ENCODE peak calls at places on chromosomes 12 and 14, in ten cellular contexts. One of them, this sample, is unnamed.

GRCh38 chr14:79254069-79254775 is 957.1 kb downstream of the DIO2 start:
- DNase-seq in esophagus squamous epithelium: no peak
- DNase-seq in brain microvascular endothelial cell: peak
- DNase-seq in fibroblast of the aortic adventitia: peak
- DNase-seq in BE2C: no peak
- DNase-seq in psoas muscle: no peak
- DNase-seq in CD8-positive, alpha-beta T cell: no peak
- DNase-seq in GM12865: no peak
- DNase-seq in astrocyte of the cerebellum: peak
- DNase-seq in endodermal cell: no peak
- DNase-seq in this sample: no peak

GRCh38 chr12:127024791-127025190 is 1242.2 kb upstream of the TMEM132C start:
- DNase-seq in esophagus squamous epithelium: no peak
- DNase-seq in brain microvascular endothelial cell: no peak
- DNase-seq in fibroblast of the aortic adventitia: no peak
- DNase-seq in BE2C: no peak
- DNase-seq in psoas muscle: no peak
- DNase-seq in CD8-positive, alpha-beta T cell: no peak
- DNase-seq in GM12865: no peak
- DNase-seq in astrocyte of the cerebellum: no peak
- DNase-seq in endodermal cell: peak
- DNase-seq in this sample: no peak

GRCh38 chr12:4202482-4202881 is 71.1 kb upstream of the CCND2 start:
- DNase-seq in esophagus squamous epithelium: no peak
- DNase-seq in brain microvascular endothelial cell: no peak
- DNase-seq in fibroblast of the aortic adventitia: no peak
- DNase-seq in BE2C: no peak
- DNase-seq in psoas muscle: no peak
- DNase-seq in CD8-positive, alpha-beta T cell: no peak
- DNase-seq in GM12865: no peak
- DNase-seq in astrocyte of the cerebellum: no peak
- DNase-seq in endodermal cell: no peak
- DNase-seq in this sample: no peak

GRCh38 chr14:65637780-65638179 is 225.2 kb downstream of the FUT8 start:
- DNase-seq in esophagus squamous epithelium: no peak
- DNase-seq in brain microvascular endothelial cell: no peak
- DNase-seq in fibroblast of the aortic adventitia: no peak
- DNase-seq in BE2C: no peak
- DNase-seq in psoas muscle: no peak
- DNase-seq in CD8-positive, alpha-beta T cell: peak
- DNase-seq in GM12865: peak
- DNase-seq in astrocyte of the cerebellum: peak
- DNase-seq in endodermal cell: no peak
- DNase-seq in this sample: peak

GRCh38 chr14:70635971-70636595 is 5.6 kb upstream of the TTC9 start:
- DNase-seq in esophagus squamous epithelium: no peak
- DNase-seq in brain microvascular endothelial cell: no peak
- DNase-seq in fibroblast of the aortic adventitia: no peak
- DNase-seq in BE2C: no peak
- DNase-seq in psoas muscle: no peak
- DNase-seq in CD8-positive, alpha-beta T cell: no peak
- DNase-seq in GM12865: no peak
- DNase-seq in astrocyte of the cerebellum: no peak
- DNase-seq in endodermal cell: no peak
- DNase-seq in this sample: no peak

GRCh38 chr12:132222096-132222807 is 78.0 kb downstream of the NOC4L start:
- DNase-seq in esophagus squamous epithelium: no peak
- DNase-seq in brain microvascular endothelial cell: peak
- DNase-seq in fibroblast of the aortic adventitia: no peak
- DNase-seq in BE2C: peak
- DNase-seq in psoas muscle: no peak
- DNase-seq in CD8-positive, alpha-beta T cell: peak
- DNase-seq in GM12865: peak
- DNase-seq in astrocyte of the cerebellum: no peak
- DNase-seq in endodermal cell: peak
- DNase-seq in this sample: no peak

GRCh38 chr14:68523994-68524725 is 268.7 kb downstream of the ZFP36L1 start:
- DNase-seq in esophagus squamous epithelium: no peak
- DNase-seq in brain microvascular endothelial cell: no peak
- DNase-seq in fibroblast of the aortic adventitia: peak
- DNase-seq in BE2C: no peak
- DNase-seq in psoas muscle: no peak
- DNase-seq in CD8-positive, alpha-beta T cell: no peak
- DNase-seq in GM12865: no peak
- DNase-seq in astrocyte of the cerebellum: no peak
- DNase-seq in endodermal cell: peak
- DNase-seq in this sample: no peak

GRCh38 chr12:106058256-106059182 is 80.2 kb downstream of the NUAK1 start:
- DNase-seq in esophagus squamous epithelium: no peak
- DNase-seq in brain microvascular endothelial cell: peak
- DNase-seq in fibroblast of the aortic adventitia: peak
- DNase-seq in BE2C: no peak
- DNase-seq in psoas muscle: no peak
- DNase-seq in CD8-positive, alpha-beta T cell: no peak
- DNase-seq in GM12865: no peak
- DNase-seq in astrocyte of the cerebellum: peak
- DNase-seq in endodermal cell: no peak
- DNase-seq in this sample: no peak

GRCh38 chr14:21846227-21846885 is 172.7 kb upstream of the OR4E1 start:
- DNase-seq in esophagus squamous epithelium: no peak
- DNase-seq in brain microvascular endothelial cell: peak
- DNase-seq in fibroblast of the aortic adventitia: no peak
- DNase-seq in BE2C: peak
- DNase-seq in psoas muscle: no peak
- DNase-seq in CD8-positive, alpha-beta T cell: peak
- DNase-seq in GM12865: peak
- DNase-seq in astrocyte of the cerebellum: no peak
- DNase-seq in endodermal cell: peak
- DNase-seq in this sample: no peak

GRCh38 chr12:100293017-100293416 is 26.0 kb downstream of the SCYL2 start:
- DNase-seq in esophagus squamous epithelium: no peak
- DNase-seq in brain microvascular endothelial cell: no peak
- DNase-seq in fibroblast of the aortic adventitia: no peak
- DNase-seq in BE2C: no peak
- DNase-seq in psoas muscle: no peak
- DNase-seq in CD8-positive, alpha-beta T cell: no peak
- DNase-seq in GM12865: no peak
- DNase-seq in astrocyte of the cerebellum: no peak
- DNase-seq in endodermal cell: no peak
- DNase-seq in this sample: no peak

GRCh38 chr12:14937689-14938088 is 648 bp downstream of the ERP27 start:
- DNase-seq in esophagus squamous epithelium: no peak
- DNase-seq in brain microvascular endothelial cell: no peak
- DNase-seq in fibroblast of the aortic adventitia: no peak
- DNase-seq in BE2C: no peak
- DNase-seq in psoas muscle: no peak
- DNase-seq in CD8-positive, alpha-beta T cell: no peak
- DNase-seq in GM12865: peak
- DNase-seq in astrocyte of the cerebellum: no peak
- DNase-seq in endodermal cell: peak
- DNase-seq in this sample: no peak

GRCh38 chr14:99009875-99010274 is 262.1 kb downstream of the BCL11B start:
- DNase-seq in esophagus squamous epithelium: no peak
- DNase-seq in brain microvascular endothelial cell: no peak
- DNase-seq in fibroblast of the aortic adventitia: no peak
- DNase-seq in BE2C: no peak
- DNase-seq in psoas muscle: no peak
- DNase-seq in CD8-positive, alpha-beta T cell: peak
- DNase-seq in GM12865: no peak
- DNase-seq in astrocyte of the cerebellum: no peak
- DNase-seq in endodermal cell: no peak
- DNase-seq in this sample: no peak

GRCh38 chr14:104532191-104532555 is 47.4 kb upstream of the C14orf180 start:
- DNase-seq in esophagus squamous epithelium: no peak
- DNase-seq in brain microvascular endothelial cell: no peak
- DNase-seq in fibroblast of the aortic adventitia: no peak
- DNase-seq in BE2C: no peak
- DNase-seq in psoas muscle: no peak
- DNase-seq in CD8-positive, alpha-beta T cell: no peak
- DNase-seq in GM12865: no peak
- DNase-seq in astrocyte of the cerebellum: no peak
- DNase-seq in endodermal cell: no peak
- DNase-seq in this sample: no peak

GRCh38 chr14:77691259-77691658 is 16.6 kb downstream of the ALKBH1 start:
- DNase-seq in esophagus squamous epithelium: no peak
- DNase-seq in brain microvascular endothelial cell: no peak
- DNase-seq in fibroblast of the aortic adventitia: no peak
- DNase-seq in BE2C: peak
- DNase-seq in psoas muscle: no peak
- DNase-seq in CD8-positive, alpha-beta T cell: no peak
- DNase-seq in GM12865: no peak
- DNase-seq in astrocyte of the cerebellum: no peak
- DNase-seq in endodermal cell: no peak
- DNase-seq in this sample: no peak

GRCh38 chr14:58969951-58970751 is 218.3 kb upstream of the DAAM1 start:
- DNase-seq in esophagus squamous epithelium: no peak
- DNase-seq in brain microvascular endothelial cell: peak
- DNase-seq in fibroblast of the aortic adventitia: peak
- DNase-seq in BE2C: no peak
- DNase-seq in psoas muscle: no peak
- DNase-seq in CD8-positive, alpha-beta T cell: no peak
- DNase-seq in GM12865: peak
- DNase-seq in astrocyte of the cerebellum: no peak
- DNase-seq in endodermal cell: peak
- DNase-seq in this sample: peak

GRCh38 chr14:103259801-103260628 is 74.0 kb upstream of the EIF5 start:
- DNase-seq in esophagus squamous epithelium: no peak
- DNase-seq in brain microvascular endothelial cell: peak
- DNase-seq in fibroblast of the aortic adventitia: no peak
- DNase-seq in BE2C: peak
- DNase-seq in psoas muscle: peak
- DNase-seq in CD8-positive, alpha-beta T cell: no peak
- DNase-seq in GM12865: no peak
- DNase-seq in astrocyte of the cerebellum: no peak
- DNase-seq in endodermal cell: no peak
- DNase-seq in this sample: no peak

GRCh38 chr12:118102609-118103008 is 1.2 kb downstream of the VSIG10 start:
- DNase-seq in esophagus squamous epithelium: no peak
- DNase-seq in brain microvascular endothelial cell: no peak
- DNase-seq in fibroblast of the aortic adventitia: no peak
- DNase-seq in BE2C: no peak
- DNase-seq in psoas muscle: no peak
- DNase-seq in CD8-positive, alpha-beta T cell: no peak
- DNase-seq in GM12865: no peak
- DNase-seq in astrocyte of the cerebellum: no peak
- DNase-seq in endodermal cell: peak
- DNase-seq in this sample: no peak
- H3K4me3 ChIP-seq in esophagus squamous epithelium: peak
- H3K4me3 ChIP-seq in brain microvascular endothelial cell: peak
- H3K4me3 ChIP-seq in fibroblast of the aortic adventitia: peak
- H3K4me3 ChIP-seq in BE2C: peak
- H3K4me3 ChIP-seq in psoas muscle: peak
- H3K4me3 ChIP-seq in CD8-positive, alpha-beta T cell: no peak
- H3K4me3 ChIP-seq in GM12865: peak
- H3K4me3 ChIP-seq in astrocyte of the cerebellum: peak
- H3K4me3 ChIP-seq in endodermal cell: peak
- H3K4me3 ChIP-seq in this sample: no peak

GRCh38 chr12:56468216-56469006 is at the start of gene SPRYD4:
- DNase-seq in esophagus squamous epithelium: peak
- DNase-seq in brain microvascular endothelial cell: peak
- DNase-seq in fibroblast of the aortic adventitia: peak
- DNase-seq in BE2C: peak
- DNase-seq in psoas muscle: peak
- DNase-seq in CD8-positive, alpha-beta T cell: peak
- DNase-seq in GM12865: peak
- DNase-seq in astrocyte of the cerebellum: peak
- DNase-seq in endodermal cell: peak
- DNase-seq in this sample: peak
- TF ChIP-seq CTCF in esophagus squamous epithelium: peak
- TF ChIP-seq CTCF in brain microvascular endothelial cell: peak
- TF ChIP-seq CTCF in fibroblast of the aortic adventitia: no peak
- TF ChIP-seq CTCF in BE2C: peak
- TF ChIP-seq CTCF in psoas muscle: peak
- TF ChIP-seq CTCF in CD8-positive, alpha-beta T cell: no peak
- TF ChIP-seq CTCF in GM12865: peak
- TF ChIP-seq CTCF in astrocyte of the cerebellum: peak
- TF ChIP-seq CTCF in endodermal cell: peak
- TF ChIP-seq CTCF in this sample: peak

DNA sequence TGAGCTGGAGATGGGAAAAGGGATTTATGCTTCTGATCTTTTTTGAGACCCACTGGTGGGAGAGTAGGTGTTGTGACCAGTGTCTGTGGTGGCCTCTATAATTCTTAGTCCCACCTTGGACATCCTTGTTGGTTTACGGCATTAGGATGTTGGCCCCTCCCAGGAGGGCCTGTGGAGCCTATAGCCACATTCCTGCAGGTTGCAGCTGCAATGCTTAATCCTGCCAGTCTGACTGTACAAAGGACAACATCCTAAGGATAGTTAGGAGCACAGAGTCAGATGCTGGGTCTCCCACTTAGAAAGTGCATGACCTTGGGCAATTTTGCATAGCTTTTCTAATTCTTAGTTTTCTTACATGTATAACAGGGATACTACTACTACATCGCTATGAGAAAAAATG is 150.9 kb upstream of the SLC38A2 start:
- DNase-seq in esophagus squamous epithelium: no peak
- DNase-seq in brain microvascular endothelial cell: peak
- DNase-seq in fibroblast of the aortic adventitia: no peak
- DNase-seq in BE2C: no peak
- DNase-seq in psoas muscle: no peak
- DNase-seq in CD8-positive, alpha-beta T cell: no peak
- DNase-seq in GM12865: no peak
- DNase-seq in astrocyte of the cerebellum: no peak
- DNase-seq in endodermal cell: no peak
- DNase-seq in this sample: no peak
- H3K4me3 ChIP-seq in esophagus squamous epithelium: no peak
- H3K4me3 ChIP-seq in brain microvascular endothelial cell: peak
- H3K4me3 ChIP-seq in fibroblast of the aortic adventitia: peak
- H3K4me3 ChIP-seq in BE2C: no peak
- H3K4me3 ChIP-seq in psoas muscle: no peak
- H3K4me3 ChIP-seq in CD8-positive, alpha-beta T cell: peak
- H3K4me3 ChIP-seq in GM12865: no peak
- H3K4me3 ChIP-seq in astrocyte of the cerebellum: no peak
- H3K4me3 ChIP-seq in endodermal cell: no peak
- H3K4me3 ChIP-seq in this sample: no peak

GRCh38 chr14:73283592-73284379 is 46.5 kb downstream of the PAPLN start:
- DNase-seq in esophagus squamous epithelium: no peak
- DNase-seq in brain microvascular endothelial cell: no peak
- DNase-seq in fibroblast of the aortic adventitia: peak
- DNase-seq in BE2C: no peak
- DNase-seq in psoas muscle: no peak
- DNase-seq in CD8-positive, alpha-beta T cell: no peak
- DNase-seq in GM12865: no peak
- DNase-seq in astrocyte of the cerebellum: peak
- DNase-seq in endodermal cell: peak
- DNase-seq in this sample: no peak
- TF ChIP-seq CTCF in esophagus squamous epithelium: no peak
- TF ChIP-seq CTCF in brain microvascular endothelial cell: peak
- TF ChIP-seq CTCF in fibroblast of the aortic adventitia: peak
- TF ChIP-seq CTCF in BE2C: peak
- TF ChIP-seq CTCF in psoas muscle: no peak
- TF ChIP-seq CTCF in CD8-positive, alpha-beta T cell: no peak
- TF ChIP-seq CTCF in GM12865: no peak
- TF ChIP-seq CTCF in astrocyte of the cerebellum: peak
- TF ChIP-seq CTCF in endodermal cell: peak
- TF ChIP-seq CTCF in this sample: no peak